ENCODE peak calls at places on chromosomes 16 and 17, in nine cellular contexts. B, Z, T, X, O, K, E, I and J are unnamed samples. For H3K4me1, the result is how much of the 10 kb centered on the place peaks cover.

GRCh38 chr17:80393491-80393890 is 21.5 kb upstream of the ENDOV start:
- DNase-seq in E (no peak), I (no peak), T (no peak), B (no peak), K (no peak), O (no peak), Z (no peak), X (no peak), J (no peak)

GRCh38 chr17:17839792-17840707 is 3.3 kb upstream of the SREBF1 start:
- DNase-seq in B (peak), I (peak), X (peak), O (peak), K (peak), Z (peak), E (peak), T (peak), J (peak)

GRCh38 chr17:32191306-32191705 is 49.0 kb downstream of the RHOT1 start:
- DNase-seq in T (no peak), I (peak), Z (peak), X (peak), O (no peak), B (no peak), K (peak), E (no peak), J (peak)

GRCh38 chr17:29615048-29615385 is 7.7 kb downstream of the CORO6 start:
- DNase-seq in T (no peak), K (peak), E (no peak), Z (peak), I (no peak), B (peak), O (no peak), X (no peak), J (peak)

GRCh38 chr17:3894927-3895343 is 2.1 kb upstream of the CAMKK1 start:
- DNase-seq in E (no peak), T (no peak), O (no peak), K (peak), X (peak), B (no peak), I (peak), Z (no peak), J (peak)

GRCh38 chr16:31265329-31266245 is 5.8 kb downstream of the ITGAM start:
- DNase-seq in I (peak), Z (no peak), X (peak), K (peak), T (peak), E (no peak), O (peak), B (no peak), J (no peak)

GRCh38 chr16:1614226-1615102 is 2.3 kb downstream of the CRAMP1 start:
- DNase-seq in B (peak), K (peak), X (peak), T (no peak), O (peak), Z (peak), I (no peak), E (no peak), J (peak)

GRCh38 chr17:58096892-58097291 is 13.7 kb downstream of the DYNLL2 start:
- DNase-seq in E (no peak), Z (no peak), X (no peak), K (no peak), T (no peak), O (peak), B (no peak), I (no peak), J (no peak)

GRCh38 chr16:2720719-2721633 is 952 bp upstream of the PRSS27 start:
- DNase-seq in T (peak), K (peak), X (peak), E (peak), Z (peak), O (peak), B (peak), I (peak), J (peak)

GRCh38 chr17:6787081-6787693 is 11.2 kb downstream of the FBXO39 start:
- DNase-seq in Z (no peak), B (no peak), O (no peak), T (no peak), I (no peak), K (no peak), E (peak), X (no peak), J (no peak)

GRCh38 chr17:19244796-19245195 is 7.6 kb downstream of the EPN2 start:
- DNase-seq in Z (no peak), X (no peak), I (no peak), K (no peak), O (no peak), E (no peak), B (no peak), T (no peak), J (no peak)

GRCh38 chr17:7932483-7932891 is 481 bp downstream of the CNTROB start:
- DNase-seq in K (peak), X (peak), B (peak), T (no peak), O (peak), E (peak), I (peak), Z (peak), J (peak)

GRCh38 chr17:59512844-59513383 is 52.5 kb upstream of the DHX40 start:
- DNase-seq in I (no peak), Z (no peak), E (no peak), T (no peak), O (no peak), B (no peak), X (no peak), K (no peak), J (no peak)

GRCh38 chr16:28990375-28991040 is 5.7 kb downstream of the LAT start:
- DNase-seq in Z (no peak), B (no peak), X (no peak), I (no peak), E (no peak), O (no peak), T (no peak), K (peak), J (no peak)

GRCh38 chr16:78836802-78837489 is 737.5 kb downstream of the WWOX start:
- DNase-seq in I (no peak), T (no peak), Z (no peak), E (no peak), O (no peak), X (no peak), K (no peak), B (no peak), J (no peak)

GRCh38 chr16:77403732-77404131 is 31.1 kb downstream of the ADAMTS18 start:
- DNase-seq in E (no peak), I (no peak), Z (no peak), X (no peak), K (no peak), O (no peak), B (no peak), T (no peak), J (no peak)

GRCh38 chr16:67241008-67241900 is 6.0 kb downstream of the FHOD1 start:
- DNase-seq in O (peak), B (no peak), T (peak), Z (peak), X (peak), I (peak), E (peak), K (peak), J (peak)

GRCh38 chr17:55430531-55431228 is 9.0 kb upstream of the MMD start:
- DNase-seq in T (no peak), O (no peak), B (no peak), X (no peak), I (no peak), K (peak), Z (no peak), E (no peak), J (no peak)

GRCh38 chr16:27406729-27407128 is 4.8 kb downstream of the IL21R start:
- DNase-seq in X (no peak), B (no peak), T (no peak), Z (no peak), O (no peak), I (no peak), E (no peak), K (no peak), J (no peak)

GRCh38 chr16:27405546-27406451 is 3.8 kb downstream of the IL21R start:
- DNase-seq in B (no peak), X (peak), I (peak), T (no peak), O (no peak), K (peak), Z (peak), E (no peak), J (no peak)

GRCh38 chr16:27408602-27409031 is 6.6 kb downstream of the IL21R start:
- DNase-seq in O (no peak), Z (no peak), T (no peak), I (no peak), X (no peak), E (no peak), B (no peak), K (no peak), J (no peak)

GRCh38 chr16:27407158-27407557 is 5.2 kb downstream of the IL21R start:
- DNase-seq in X (no peak), I (no peak), K (no peak), B (no peak), Z (no peak), O (no peak), T (no peak), E (no peak), J (no peak)

GRCh38 chr16:27408012-27408601 is 6.1 kb downstream of the IL21R start:
- DNase-seq in X (peak), B (no peak), E (peak), K (peak), I (peak), T (no peak), Z (peak), O (no peak), J (peak)
- H3K4me1 ChIP-seq in X (under half), B (under half), E (under half), K (under half), I (under half), T (under half), Z (under half), O (under half), J (under half)

GRCh38 chr16:15434079-15434424 is 336 bp upstream of the BMERB1 start:
- DNase-seq in K (no peak), O (no peak), T (no peak), B (no peak), X (no peak), E (no peak), Z (no peak), I (no peak), J (no peak)
- H3K9ac ChIP-seq in K (peak), O (no peak), T (no peak), B (no peak), X (no peak), E (no peak), Z (no peak), I (peak), J (peak)

DNA sequence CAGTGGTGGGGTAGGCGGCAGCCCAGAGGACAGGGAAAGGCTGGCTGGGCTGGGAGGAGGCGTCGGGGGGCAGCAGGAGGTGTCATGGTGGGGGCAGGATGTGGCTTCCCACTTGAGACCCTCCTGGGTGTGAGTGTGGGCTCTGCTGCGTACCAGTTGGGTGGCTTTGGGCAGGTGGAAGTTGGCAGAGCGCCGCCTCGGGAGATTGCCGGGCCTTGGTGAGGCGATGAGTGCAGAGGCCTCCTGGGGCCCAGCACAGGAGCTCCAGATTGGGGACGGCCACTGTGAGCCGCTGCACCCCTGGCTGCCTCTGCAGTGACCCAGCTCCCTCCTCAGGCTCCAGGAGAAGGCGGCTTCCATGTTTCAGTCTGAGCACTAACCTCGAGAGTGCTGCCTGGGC is 13.8 kb downstream of the GPT2 start:
- DNase-seq in K (no peak), X (no peak), I (no peak), E (no peak), Z (no peak), O (no peak), B (no peak), T (no peak), J (no peak)
- H3K4me1 ChIP-seq in K (under half), X (under half), I (under half), E (half or more), Z (under half), O (under half), B (under half), T (under half), J (under half)

GRCh38 chr17:75321506-75321905 is 32.3 kb upstream of the SLC25A19 start:
- DNase-seq in B (no peak), O (no peak), T (no peak), I (no peak), Z (no peak), E (no peak), X (no peak), K (no peak), J (no peak)

GRCh38 chr17:75325827-75326586 is 36.8 kb upstream of the SLC25A19 start:
- DNase-seq in Z (no peak), B (no peak), K (peak), T (no peak), E (no peak), I (peak), O (peak), X (peak), J (peak)

GRCh38 chr17:75325348-75325747 is 36.1 kb upstream of the SLC25A19 start:
- DNase-seq in E (no peak), B (no peak), X (no peak), T (no peak), Z (no peak), I (no peak), K (no peak), O (no peak), J (no peak)

GRCh38 chr17:75319818-75320691 is 30.8 kb upstream of the SLC25A19 start:
- DNase-seq in I (peak), B (no peak), Z (peak), X (peak), T (no peak), K (peak), E (no peak), O (no peak), J (no peak)

DNA sequence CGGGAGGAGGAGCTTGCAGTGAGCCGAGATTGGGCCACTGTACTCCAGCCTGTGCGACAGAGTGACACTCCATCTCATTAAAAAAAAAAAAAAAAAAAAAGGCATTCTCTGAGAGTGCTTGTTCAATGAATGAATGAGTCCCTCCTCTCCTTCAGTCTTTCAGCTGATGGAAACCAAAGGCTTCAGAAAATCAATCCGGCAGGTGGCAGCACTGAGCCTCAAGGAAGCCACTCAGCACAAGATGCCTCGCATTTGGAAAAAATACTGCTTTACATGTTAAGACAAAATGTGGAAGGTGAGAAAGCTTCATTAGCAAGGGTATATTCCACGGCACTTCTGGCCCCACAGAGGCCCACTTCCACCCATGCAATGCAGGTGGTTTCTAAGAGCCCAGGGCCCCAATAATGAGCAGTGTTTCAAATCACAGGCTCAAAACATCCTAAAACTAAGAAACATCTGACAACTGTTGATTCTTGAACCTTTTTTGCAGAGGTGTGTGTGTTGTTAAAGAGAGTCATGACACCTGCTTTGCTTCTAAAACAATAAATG is 33.9 kb upstream of the SLC25A19 start:
- DNase-seq in Z (peak), B (peak), K (peak), E (peak), T (peak), X (peak), I (peak), O (peak), J (peak)
- H3K9ac ChIP-seq in Z (no peak), B (no peak), K (no peak), E (no peak), T (no peak), X (no peak), I (no peak), O (no peak), J (no peak)

DNA sequence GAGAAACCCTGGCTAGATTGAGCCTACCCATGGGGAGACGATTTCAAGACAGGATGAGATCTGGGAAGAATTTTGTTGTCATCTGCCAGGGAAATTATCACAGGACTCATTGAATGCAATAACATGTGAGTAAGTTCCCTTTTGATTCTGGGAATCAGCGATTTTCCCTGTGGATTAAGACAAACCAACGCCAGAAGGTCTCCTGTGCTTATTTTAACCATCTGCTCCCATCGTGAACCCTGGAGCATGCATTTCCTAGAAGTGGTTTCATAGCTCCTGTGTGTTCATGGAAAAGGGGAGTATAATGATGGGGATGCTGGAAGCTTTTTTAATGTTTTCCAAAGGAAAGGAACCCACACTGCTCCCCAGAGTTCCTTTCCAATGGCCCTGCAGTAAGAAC is 21.0 kb upstream of the ARHGAP44 start:
- DNase-seq in O (no peak), T (no peak), X (no peak), I (no peak), K (no peak), Z (no peak), E (no peak), B (no peak), J (no peak)
- H3K4me1 ChIP-seq in O (under half), T (under half), X (under half), I (under half), K (under half), Z (under half), E (under half), B (under half), J (under half)

GRCh38 chr16:27330542-27330941 is 16.8 kb downstream of the IL4R start:
- DNase-seq in O (peak), X (peak), I (peak), E (no peak), B (no peak), K (peak), Z (peak), T (no peak), J (peak)
- H3K9ac ChIP-seq in O (no peak), X (peak), I (peak), E (no peak), B (no peak), K (peak), Z (peak), T (no peak), J (peak)